ENCODE peak calls at places on chromosomes 16 and 17, in five cellular contexts. H is neural progenitor cell, Q is GM23338, L is SK-N-SH, D is hepatocyte. G is an unnamed sample.

GRCh38 chr17:31579265-31579664 is 187.8 kb downstream of the RAB11FIP4 start:
- DNase-seq in H (no peak), D (no peak), L (peak; percentile 77), Q (no peak), G (no peak)

GRCh38 chr17:38749222-38750043 is 1.3 kb upstream of the PCGF2 start:
- DNase-seq in L (peak; percentile 65), Q (peak; percentile 91), D (peak; percentile 74), H (peak; percentile 90), G (no peak)

GRCh38 chr17:80381416-80381923 is 33.5 kb upstream of the ENDOV start:
- DNase-seq in Q (no peak), L (no peak), D (no peak), H (no peak), G (no peak)

GRCh38 chr17:48908853-48909394 is 717 bp downstream of the UBE2Z start:
- DNase-seq in L (peak; percentile 95), D (peak; percentile 95), H (peak; percentile 97), Q (peak; percentile 98), G (peak; percentile 54)

GRCh38 chr16:31022574-31023251 is 10.6 kb upstream of the STX4 start:
- DNase-seq in D (no peak), H (no peak), L (no peak), Q (no peak), G (no peak)

GRCh38 chr16:15934991-15935390 is 14.4 kb upstream of the ABCC1 start:
- DNase-seq in L (no peak), H (no peak), Q (no peak), D (no peak), G (no peak)

GRCh38 chr17:21674242-21674731 is 18.0 kb upstream of the KCNJ18 start:
- DNase-seq in Q (no peak), D (no peak), H (no peak), L (peak; percentile 39), G (no peak)

GRCh38 chr16:67917852-67918236 is 13.8 kb downstream of the CTRL start:
- DNase-seq in H (no peak), D (peak; percentile 77), Q (no peak), L (no peak), G (no peak)

GRCh38 chr17:38587193-38587592 is 18.6 kb downstream of the SRCIN1 start:
- DNase-seq in D (no peak), Q (no peak), H (no peak), L (no peak), G (no peak)

GRCh38 chr16:48133455-48134226 is 22.2 kb downstream of the ABCC12 start:
- DNase-seq in D (no peak), Q (no peak), H (no peak), L (no peak), G (no peak)

GRCh38 chr16:76729525-76729924 is 452.3 kb downstream of the CNTNAP4 start:
- DNase-seq in Q (peak; percentile 10), H (no peak), D (peak; percentile 63), L (no peak), G (no peak)

GRCh38 chr16:4500283-4500682 is 24.1 kb downstream of the HMOX2 start:
- DNase-seq in L (no peak), Q (no peak), D (peak; percentile 77), H (no peak), G (no peak)

GRCh38 chr17:2899911-2900310 is 103.7 kb downstream of the RAP1GAP2 start:
- DNase-seq in D (peak; percentile 72), L (no peak), Q (no peak), H (no peak), G (no peak)

GRCh38 chr16:16890964-16891363 is 512.0 kb downstream of the NPIPA7 start:
- DNase-seq in H (no peak), L (no peak), D (no peak), Q (peak; percentile 51), G (no peak)

GRCh38 chr17:42969006-42969581 is 4.8 kb upstream of the AARSD1 start:
- DNase-seq in Q (no peak), L (no peak), H (no peak), D (peak; percentile 23), G (no peak)

GRCh38 chr16:11224096-11224893 is 31.7 kb downstream of the SOCS1 start:
- DNase-seq in H (peak; percentile 41), L (no peak), D (no peak), Q (peak; percentile 47), G (no peak)

GRCh38 chr16:66477028-66477515 is 50.0 kb downstream of the BEAN1 start:
- DNase-seq in Q (no peak), H (no peak), D (no peak), L (no peak), G (no peak)

GRCh38 chr17:67027031-67027628 is 17.2 kb upstream of the CACNG1 start:
- DNase-seq in L (no peak), H (no peak), D (no peak), Q (no peak), G (no peak)

GRCh38 chr17:63399856-63400255 is 46.2 kb downstream of the CYB561 start:
- DNase-seq in L (peak; percentile 54), Q (no peak), H (peak; percentile 56), D (peak; percentile 25), G (no peak)

GRCh38 chr17:32102172-32102571 is 40.1 kb upstream of the RHOT1 start:
- DNase-seq in D (no peak), Q (peak; percentile 34), H (no peak), L (no peak), G (no peak)

GRCh38 chr17:41586863-41587495 is at the start of gene KRT14:
- DNase-seq in Q (no peak), D (no peak), H (no peak), L (no peak), G (no peak)

GRCh38 chr17:57434361-57434760 is 178.0 kb downstream of the MSI2 start:
- DNase-seq in L (no peak), H (no peak), D (no peak), Q (no peak), G (no peak)

GRCh38 chr16:35743101-35743692 is 2283.8 kb downstream of the TP53TG3F start:
- DNase-seq in D (no peak), Q (no peak), L (no peak), H (no peak), G (no peak)

GRCh38 chr17:81516439-81516838 is 3.8 kb upstream of the ACTG1 start:
- DNase-seq in L (no peak), D (no peak), Q (no peak), H (no peak), G (peak; percentile 4)

GRCh38 chr17:21075739-21076085 is 32.9 kb upstream of the USP22 start:
- DNase-seq in Q (no peak), D (no peak), L (no peak), H (no peak), G (no peak)

GRCh38 chr17:57823469-57824401 is 26.1 kb downstream of the MRPS23 start:
- DNase-seq in H (peak; percentile 32), Q (no peak), D (no peak), L (no peak), G (no peak)

GRCh38 chr16:47866431-47866830 is 289.4 kb downstream of the ABCC12 start:
- DNase-seq in Q (no peak), L (no peak), H (no peak), D (no peak), G (no peak)

GRCh38 chr17:2011421-2012371 is 13.4 kb downstream of the RTN4RL1 start:
- DNase-seq in D (no peak), Q (peak; percentile 64), L (no peak), H (peak; percentile 55), G (no peak)

GRCh38 chr17:72126575-72127486 is 6.0 kb downstream of the SOX9 start:
- DNase-seq in Q (no peak), D (peak; percentile 53), L (peak; percentile 68), H (no peak), G (peak; percentile 21)

GRCh38 chr17:67138392-67138791 is 94.0 kb downstream of the CACNG1 start:
- DNase-seq in D (no peak), H (no peak), L (no peak), Q (no peak), G (no peak)

GRCh38 chr16:53414381-53414780 is 19.9 kb upstream of the RBL2 start:
- DNase-seq in H (no peak), D (no peak), L (no peak), Q (no peak), G (no peak)

GRCh38 chr16:12067714-12068401 is 91.3 kb downstream of the SNX29 start:
- DNase-seq in L (peak; percentile 74), H (peak; percentile 77), D (peak; percentile 87), Q (peak; percentile 84), G (peak; percentile 63)

GRCh38 chr16:1068451-1068850 is 4.1 kb upstream of the SSTR5 start:
- DNase-seq in D (no peak), Q (no peak), L (no peak), H (no peak), G (no peak)

GRCh38 chr17:19426631-19427030 is 15.6 kb downstream of the RNF112 start:
- DNase-seq in H (no peak), Q (peak; percentile 62), D (no peak), L (no peak), G (no peak)

GRCh38 chr17:33809748-33810147 is 445.3 kb upstream of the CCL2 start:
- DNase-seq in Q (no peak), H (no peak), L (no peak), D (no peak), G (no peak)

GRCh38 chr17:50817142-50817751 is 18.1 kb upstream of the WFIKKN2 start:
- DNase-seq in H (peak; percentile 76), L (peak; percentile 84), D (peak; percentile 48), Q (peak; percentile 71), G (peak; percentile 60)
- H2AFZ ChIP-seq in H (peak overlapping the region; percentile 70), L (no peak overlapping the region), D (no peak overlapping the region), Q (peak overlapping the region; percentile 94), G (peak overlapping the region; percentile 61)

GRCh38 chr17:75404739-75405364 is 626 bp downstream of the GRB2 start:
- DNase-seq in Q (peak; percentile 57), H (peak; percentile 68), D (peak; percentile 45), L (peak; percentile 67), G (peak; percentile 55)
- TF ChIP-seq EZH2phosphoT487 in Q (no peak), H (no peak), D (no peak), L (no peak), G (no peak)

DNA sequence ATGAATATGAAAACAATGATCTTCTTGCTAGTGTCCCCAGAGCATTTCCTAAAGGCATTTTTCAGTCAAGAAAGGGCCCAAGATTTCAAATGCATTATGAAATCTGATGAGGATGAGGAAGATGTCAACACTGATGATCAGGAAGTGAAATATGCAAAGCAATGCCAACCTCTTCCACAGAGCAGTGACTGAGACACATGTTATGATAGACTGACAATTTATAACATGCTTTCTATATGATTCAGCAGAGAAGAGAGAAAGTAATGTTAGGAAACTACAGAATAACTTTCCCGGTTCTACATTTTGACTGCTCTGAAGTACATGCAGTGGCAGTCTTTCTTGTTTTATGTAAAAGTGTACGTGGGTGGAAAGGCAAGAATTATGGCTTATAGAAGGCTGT is 859.1 kb upstream of the GOT2 start:
- DNase-seq in Q (no peak), H (no peak), D (no peak), L (no peak), G (no peak)
- H2AFZ ChIP-seq in Q (peak overlapping the region; percentile 59), H (peak overlapping the region; percentile 39), D (no peak overlapping the region), L (no peak overlapping the region), G (no peak overlapping the region)

DNA sequence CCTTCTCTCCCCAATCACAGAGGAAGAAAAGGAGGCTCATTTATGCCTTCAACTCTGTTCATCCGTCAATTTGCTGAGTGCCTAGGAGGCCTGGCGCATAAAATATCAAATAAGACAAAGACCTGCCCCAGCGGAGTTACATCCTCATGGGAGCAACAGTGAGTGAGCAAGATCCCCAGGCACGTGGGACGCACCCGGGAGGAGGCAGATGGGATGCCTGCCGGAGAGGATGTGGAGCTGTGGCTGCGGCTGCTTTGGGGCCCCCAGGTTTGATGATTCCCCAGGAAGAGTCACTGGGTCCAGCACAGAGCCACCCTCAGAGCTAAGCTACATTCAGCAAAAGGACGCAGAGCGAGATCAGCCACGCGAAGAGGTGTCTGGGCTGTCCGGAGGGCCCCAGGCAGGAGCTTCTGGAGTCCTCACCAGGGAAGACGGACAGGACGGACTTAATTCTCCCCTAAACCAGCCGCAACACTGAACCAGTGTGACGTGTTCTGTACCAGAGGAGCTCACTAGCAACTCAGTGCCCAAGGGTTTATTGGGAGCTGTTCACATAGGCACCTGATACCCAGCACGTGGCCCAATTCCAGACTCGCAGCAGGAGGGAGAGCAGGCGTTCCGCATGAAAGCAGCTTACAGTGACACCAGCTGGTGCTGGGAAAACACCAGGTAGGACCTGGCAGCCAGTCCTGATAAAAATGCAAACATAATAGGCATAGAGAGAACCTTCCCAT is 11.2 kb downstream of the CA5A start:
- DNase-seq in Q (no peak), L (no peak), H (no peak), D (no peak), G (no peak)
- TF ChIP-seq EZH2phosphoT487 in Q (no peak), L (no peak), H (no peak), D (no peak), G (no peak)

G was measured in MM.1S.